ENCODE peak calls at places on chromosomes 1 and 21, in four cellular contexts. A is HepG2, R is gastrocnemius medialis, S is heart left ventricle. Z is an unnamed sample.

GRCh38 chr1:4693316-4693715 is 38.9 kb downstream of the AJAP1 start:
- ATAC-seq in A (no peak), R (no peak), S (no peak), Z (no peak)

GRCh38 chr1:203743101-203743501 is 21.9 kb upstream of the LAX1 start:
- ATAC-seq in A (no peak), R (no peak), S (peak), Z (peak)

GRCh38 chr21:44426663-44427191 is 28.6 kb upstream of the LRRC3 start:
- ATAC-seq in S (no peak), R (no peak), A (peak), Z (no peak)

GRCh38 chr1:224197261-224197600 is 14.2 kb downstream of the DEGS1 start:
- ATAC-seq in S (no peak), A (no peak), R (no peak), Z (no peak)

GRCh38 chr1:195428927-195429326 is 1179.3 kb downstream of the KCNT2 start:
- ATAC-seq in R (no peak), A (no peak), S (no peak), Z (no peak)

GRCh38 chr1:21269461-21270085 is 20.7 kb downstream of the ECE1 start:
- ATAC-seq in R (no peak), S (peak), A (peak), Z (no peak)

GRCh38 chr1:206924549-206925115 is 2.9 kb upstream of the FCMR start:
- ATAC-seq in A (peak), R (no peak), S (no peak), Z (no peak)

GRCh38 chr1:94165843-94166242 is 44.9 kb upstream of the ABCA4 start:
- ATAC-seq in S (no peak), A (no peak), R (no peak), Z (no peak)

GRCh38 chr1:53600486-53600885 is 138.5 kb downstream of the GLIS1 start:
- ATAC-seq in S (no peak), R (no peak), A (no peak), Z (no peak)

GRCh38 chr1:245969274-245969673 is 537.8 kb downstream of the SMYD3 start:
- ATAC-seq in R (no peak), S (no peak), A (no peak), Z (no peak)

GRCh38 chr1:181033128-181033798 is 520 bp upstream of the MR1 start:
- ATAC-seq in R (peak), S (peak), A (peak), Z (peak)
- TF ChIP-seq POLR2A in R (no peak), S (no peak), A (no peak), Z (no peak)

GRCh38 chr1:161177936-161178244 is 583 bp upstream of the B4GALT3 start:
- ATAC-seq in A (peak), S (no peak), R (no peak), Z (no peak)

GRCh38 chr1:161177112-161177935 is at the start of gene B4GALT3:
- ATAC-seq in R (peak), S (peak), A (peak), Z (peak)

GRCh38 chr1:161176468-161177111 is 717 bp downstream of the B4GALT3 start:
- ATAC-seq in S (peak), A (peak), R (peak), Z (no peak)

GRCh38 chr1:161174911-161175310 is 2.4 kb downstream of the B4GALT3 start:
- ATAC-seq in S (no peak), A (no peak), R (no peak), Z (no peak)

GRCh38 chr1:161175771-161176453 is 1.4 kb downstream of the B4GALT3 start:
- ATAC-seq in S (no peak), A (no peak), R (no peak), Z (no peak)
- H3K4me3 ChIP-seq in S (peak), A (peak), R (peak), Z (no peak)

GRCh38 chr1:118821801-118822200 is 166.3 kb downstream of the TBX15 start:
- ATAC-seq in S (no peak), R (no peak), A (no peak), Z (no peak)

GRCh38 chr1:118811156-118811555 is 177.0 kb downstream of the TBX15 start:
- ATAC-seq in R (no peak), S (no peak), A (no peak), Z (no peak)

GRCh38 chr1:118812555-118812954 is 175.6 kb downstream of the TBX15 start:
- ATAC-seq in R (no peak), A (no peak), S (no peak), Z (no peak)

DNA sequence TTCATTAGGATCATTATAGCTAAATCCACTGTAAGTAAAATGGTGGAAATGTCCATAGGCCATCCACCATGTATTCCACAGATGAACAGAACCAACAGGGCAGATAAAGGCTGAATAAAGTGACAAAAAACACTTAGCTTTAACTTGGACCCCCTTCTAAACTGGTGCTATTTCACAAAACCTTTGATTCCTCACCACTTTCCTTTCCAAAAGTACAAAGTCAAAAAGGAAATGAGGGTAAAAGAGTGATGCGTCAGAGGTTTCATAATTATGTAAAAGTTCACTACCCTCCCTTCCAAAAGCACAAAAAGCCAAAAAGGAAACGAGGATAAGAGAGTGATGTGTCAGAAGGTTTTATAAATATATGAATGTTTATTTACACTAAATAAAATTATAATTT is 172.2 kb downstream of the TBX15 start:
- ATAC-seq in R (no peak), S (no peak), A (no peak), Z (no peak)
- TF ChIP-seq POLR2A in R (no peak), S (no peak), A (no peak), Z (no peak)

GRCh38 chr1:171966426-171967220 is 125.3 kb downstream of the DNM3 start:
- ATAC-seq in R (no peak), A (no peak), S (peak), Z (no peak)
- H3K4me3 ChIP-seq in R (no peak), A (no peak), S (no peak), Z (no peak)